ENCODE peak calls at places on chromosomes 11 and 22, in four cellular contexts. Y, Q, G and Z are unnamed samples.

GRCh38 chr11:12389676-12390075 is 12.3 kb downstream of the PARVA start:
- DNase-seq in Y (no peak), Q (no peak), G (no peak), Z (no peak)

GRCh38 chr11:79363261-79363660 is 77.6 kb downstream of the TENM4 start:
- DNase-seq in Y (no peak), Q (no peak), G (no peak), Z (no peak)

GRCh38 chr22:37069719-37070118 is 18.2 kb downstream of the KCTD17 start:
- DNase-seq in Y (no peak), Q (no peak), G (no peak), Z (no peak)

GRCh38 chr11:128897841-128898240 is 6.7 kb downstream of the KCNJ5 start:
- DNase-seq in Y (no peak), Q (no peak), G (no peak), Z (no peak)

GRCh38 chr11:121524233-121524631 is 71.5 kb upstream of the SORL1-AS1 start:
- DNase-seq in Y (no peak), Q (peak), G (no peak), Z (no peak)

GRCh38 chr22:19066531-19067271 is 55.5 kb downstream of the DGCR2 start:
- DNase-seq in Y (peak), Q (peak), G (peak), Z (no peak)

GRCh38 chr11:69642913-69643632 is 2.1 kb downstream of the CCND1 start:
- DNase-seq in Y (peak), Q (peak), G (peak), Z (peak)

GRCh38 chr11:63888170-63889086 is 28.5 kb downstream of the RCOR2 start:
- DNase-seq in Y (peak), Q (no peak), G (peak), Z (no peak)